ENCODE peak calls at places on chromosomes 7 and 10, in seven cellular contexts. P, M, Z, E, B, X and C are unnamed samples.

GRCh38 chr10:93138113-93138870 is 64.6 kb downstream of the CYP26A1 start:
- DNase-seq in P (peak), M (no peak), Z (no peak), E (no peak), B (no peak), X (no peak), C (no peak)

GRCh38 chr10:59019603-59020002 is 156.8 kb upstream of the PHYHIPL start:
- DNase-seq in P (no peak), M (peak), Z (no peak), E (no peak), B (no peak), X (no peak), C (no peak)

GRCh38 chr10:71396084-71396713 is 521 bp upstream of the CDH23 start:
- DNase-seq in P (no peak), M (peak), Z (no peak), E (peak), B (no peak), X (peak), C (peak)

GRCh38 chr7:34425194-34425593 is 232.8 kb upstream of the NPSR1 start:
- DNase-seq in P (peak), M (no peak), Z (no peak), E (no peak), B (no peak), X (no peak), C (no peak)

GRCh38 chr10:77401681-77402080 is 235.9 kb downstream of the KCNMA1 start:
- DNase-seq in P (no peak), M (no peak), Z (no peak), E (no peak), B (no peak), X (no peak), C (no peak)

GRCh38 chr7:150404172-150404784 is 25.1 kb downstream of the ZNF775 start:
- DNase-seq in P (no peak), M (no peak), Z (no peak), E (peak), B (peak), X (no peak), C (no peak)

GRCh38 chr10:3455385-3456334 is 283.1 kb upstream of the PITRM1 start:
- DNase-seq in P (peak), M (peak), Z (no peak), E (no peak), B (no peak), X (no peak), C (no peak)

GRCh38 chr7:121605297-121605640 is 209.2 kb upstream of the FAM3C start:
- DNase-seq in P (peak), M (peak), Z (no peak), E (no peak), B (no peak), X (peak), C (no peak)

GRCh38 chr7:28409716-28410627 is 2.3 kb upstream of the CREB5 start:
- DNase-seq in P (peak), M (peak), Z (peak), E (no peak), B (no peak), X (no peak), C (no peak)

GRCh38 chr7:123557016-123557630 is 495 bp downstream of the NDUFA5 start:
- DNase-seq in P (no peak), M (no peak), Z (no peak), E (no peak), B (no peak), X (peak), C (no peak)

GRCh38 chr10:51895209-51895608 is 195.8 kb upstream of the CSTF2T start:
- DNase-seq in P (peak), M (peak), Z (no peak), E (no peak), B (no peak), X (no peak), C (no peak)

GRCh38 chr7:29269941-29270340 is 75.4 kb downstream of the CHN2 start:
- DNase-seq in P (no peak), M (no peak), Z (no peak), E (no peak), B (no peak), X (no peak), C (no peak)

GRCh38 chr7:128011079-128011670 is 20.1 kb downstream of the LRRC4 start:
- DNase-seq in P (no peak), M (no peak), Z (no peak), E (no peak), B (no peak), X (no peak), C (no peak)

GRCh38 chr10:121592155-121592890 is 5.9 kb downstream of the FGFR2 start:
- DNase-seq in P (no peak), M (no peak), Z (no peak), E (no peak), B (no peak), X (no peak), C (no peak)

GRCh38 chr10:9209105-9209798 is 1154.8 kb downstream of the GATA3 start:
- DNase-seq in P (peak), M (peak), Z (peak), E (peak), B (peak), X (peak), C (peak)

GRCh38 chr7:27169658-27170493 is 4.2 kb downstream of the HOXA10 start:
- DNase-seq in P (peak), M (no peak), Z (no peak), E (no peak), B (peak), X (peak), C (no peak)

GRCh38 chr10:74824184-74825032 is 2.0 kb upstream of the KAT6B start:
- DNase-seq in P (no peak), M (no peak), Z (no peak), E (peak), B (peak), X (no peak), C (no peak)

GRCh38 chr7:106640368-106641141 is 20.4 kb downstream of the CCDC71L start:
- DNase-seq in P (peak), M (peak), Z (no peak), E (no peak), B (no peak), X (no peak), C (no peak)

GRCh38 chr7:72268826-72269225 is 143.3 kb downstream of the CALN1 start:
- DNase-seq in P (no peak), M (no peak), Z (no peak), E (no peak), B (no peak), X (no peak), C (no peak)

GRCh38 chr10:47311193-47311899 is 10.9 kb upstream of the GDF2 start:
- DNase-seq in P (no peak), M (no peak), Z (no peak), E (peak), B (peak), X (no peak), C (no peak)

GRCh38 chr7:29592866-29593265 is 29.2 kb downstream of the PRR15 start:
- DNase-seq in P (no peak), M (no peak), Z (no peak), E (no peak), B (no peak), X (no peak), C (no peak)

GRCh38 chr10:110643670-110644597 is at the start of gene RBM20:
- DNase-seq in P (no peak), M (peak), Z (no peak), E (no peak), B (peak), X (no peak), C (no peak)

GRCh38 chr10:24041030-24041429 is 167.9 kb upstream of the KIAA1217 start:
- DNase-seq in P (no peak), M (no peak), Z (no peak), E (no peak), B (no peak), X (no peak), C (no peak)